ENCODE peak calls at places on chromosomes 3 and 15, in seven cellular contexts. A, P, C, N, M, H and I are unnamed samples.

GRCh38 chr15:29812384-29812694 is 9.9 kb downstream of the TJP1 start:
- DNase-seq in A (no peak), P (no peak), C (no peak), N (no peak), M (peak; percentile 52), H (no peak), I (no peak)

GRCh38 chr3:42498034-42498433 is 4.4 kb upstream of the VIPR1 start:
- DNase-seq in A (no peak), P (no peak), C (peak; percentile 38), N (no peak), M (no peak), H (no peak), I (no peak)

GRCh38 chr3:153397806-153398205 is 235.8 kb downstream of the RAP2B start:
- DNase-seq in A (no peak), P (no peak), C (no peak), N (no peak), M (no peak), H (no peak), I (no peak)

GRCh38 chr3:65439641-65440040 is 599.1 kb downstream of the MAGI1 start:
- DNase-seq in A (peak; percentile 33), P (peak; percentile 52), C (no peak), N (peak; percentile 44), M (peak; percentile 76), H (no peak), I (peak; percentile 47)

GRCh38 chr3:193396451-193397244 is 18.1 kb upstream of the ATP13A5 start:
- DNase-seq in A (no peak), P (no peak), C (no peak), N (no peak), M (no peak), H (no peak), I (no peak)

GRCh38 chr15:28975766-28976179 is 90.0 kb downstream of the APBA2 start:
- DNase-seq in A (peak; percentile 89), P (no peak), C (peak; percentile 52), N (peak; percentile 51), M (peak; percentile 68), H (no peak), I (no peak)

GRCh38 chr15:70214266-70214665 is 116.5 kb upstream of the TLE3 start:
- DNase-seq in A (peak; percentile 65), P (no peak), C (no peak), N (no peak), M (no peak), H (no peak), I (no peak)

GRCh38 chr3:129061077-129061887 is 703 bp downstream of the GP9 start:
- DNase-seq in A (peak; percentile 45), P (no peak), C (no peak), N (no peak), M (no peak), H (no peak), I (no peak)

GRCh38 chr15:77001351-77001750 is 6.4 kb downstream of the PSTPIP1 start:
- DNase-seq in A (no peak), P (no peak), C (no peak), N (no peak), M (no peak), H (no peak), I (no peak)

GRCh38 chr3:52388348-52388821 is 56.5 kb downstream of the SEMA3G start:
- DNase-seq in A (peak; percentile 92), P (no peak), C (no peak), N (no peak), M (no peak), H (no peak), I (no peak)

GRCh38 chr3:37993067-37993809 is 2.7 kb downstream of the VILL start:
- DNase-seq in A (peak; percentile 10), P (peak; percentile 46), C (no peak), N (no peak), M (no peak), H (no peak), I (no peak)

GRCh38 chr3:46873521-46873920 is 4.0 kb upstream of the PTH1R start:
- DNase-seq in A (no peak), P (no peak), C (no peak), N (no peak), M (no peak), H (no peak), I (no peak)

GRCh38 chr3:131796558-131796957 is 238.3 kb downstream of the CPNE4 start:
- DNase-seq in A (no peak), P (no peak), C (no peak), N (no peak), M (no peak), H (peak; percentile 61), I (no peak)